ENCODE peak calls at places on chromosome 20, in six cellular contexts. I is A549, T is HepG2, G is NB4, X is endothelial cell of umbilical vein, P is GM12878. R is an unnamed sample.

GRCh38 chr20:31595654-31596411 is 9.3 kb upstream of the ID1 start:
- DNase-seq in P (no peak), G (no peak), T (peak; percentile 96), X (peak; percentile 16), I (peak; percentile 95), R (no peak)

GRCh38 chr20:62326959-62327725 is 24.3 kb downstream of the ADRM1 start:
- DNase-seq in I (no peak), X (no peak), T (no peak), P (no peak), G (no peak), R (no peak)

GRCh38 chr20:6533321-6533720 is 234.2 kb upstream of the BMP2 start:
- DNase-seq in P (no peak), I (no peak), X (peak; percentile 22), G (peak; percentile 19), T (no peak), R (no peak)

GRCh38 chr20:5080384-5080877 is 39.3 kb downstream of the PCNA start:
- DNase-seq in T (no peak), I (peak; percentile 70), X (no peak), P (peak; percentile 48), G (peak; percentile 96), R (no peak)

GRCh38 chr20:35333606-35334005 is 41.4 kb upstream of the FAM83C start:
- DNase-seq in X (no peak), I (no peak), P (no peak), T (no peak), G (no peak), R (no peak)

GRCh38 chr20:4153251-4153650 is 137.9 kb upstream of the RNF24 start:
- DNase-seq in X (no peak), T (no peak), P (no peak), I (no peak), G (no peak), R (no peak)

GRCh38 chr20:40268321-40269075 is 420.5 kb downstream of the MAFB start:
- DNase-seq in X (no peak), I (no peak), P (no peak), G (no peak), T (no peak), R (no peak)

GRCh38 chr20:38426498-38426897 is 8.6 kb downstream of the SNHG17 start:
- DNase-seq in P (no peak), X (no peak), T (no peak), G (no peak), I (no peak), R (no peak)

GRCh38 chr20:50690979-50691584 is at the start of gene RIPOR3:
- DNase-seq in I (no peak), P (no peak), X (no peak), G (no peak), T (no peak), R (peak; percentile 97)

GRCh38 chr20:36682311-36682710 is 36.3 kb upstream of the SLA2 start:
- DNase-seq in P (no peak), G (no peak), T (no peak), X (no peak), I (no peak), R (no peak)

GRCh38 chr20:49692941-49693340 is 20.7 kb downstream of the B4GALT5 start:
- DNase-seq in P (no peak), G (no peak), T (no peak), I (no peak), X (no peak), R (no peak)

GRCh38 chr20:24160563-24161355 is 172.2 kb upstream of the GGTLC1 start:
- DNase-seq in I (peak; percentile 61), P (no peak), X (peak; percentile 58), T (peak; percentile 39), G (peak; percentile 44), R (peak; percentile 17)

GRCh38 chr20:25860531-25861150 is 164.0 kb upstream of the ZNF337 start:
- DNase-seq in T (no peak), X (no peak), I (no peak), P (no peak), G (no peak), R (no peak)

GRCh38 chr20:5172167-5172586 is 45.4 kb downstream of the CDS2 start:
- DNase-seq in T (no peak), P (peak; percentile 53), X (no peak), G (no peak), I (no peak), R (no peak)

GRCh38 chr20:51446656-51447055 is 95.9 kb downstream of the NFATC2 start:
- DNase-seq in G (no peak), I (peak; percentile 86), X (peak; percentile 92), P (no peak), T (peak; percentile 82), R (peak; percentile 44)

DNA sequence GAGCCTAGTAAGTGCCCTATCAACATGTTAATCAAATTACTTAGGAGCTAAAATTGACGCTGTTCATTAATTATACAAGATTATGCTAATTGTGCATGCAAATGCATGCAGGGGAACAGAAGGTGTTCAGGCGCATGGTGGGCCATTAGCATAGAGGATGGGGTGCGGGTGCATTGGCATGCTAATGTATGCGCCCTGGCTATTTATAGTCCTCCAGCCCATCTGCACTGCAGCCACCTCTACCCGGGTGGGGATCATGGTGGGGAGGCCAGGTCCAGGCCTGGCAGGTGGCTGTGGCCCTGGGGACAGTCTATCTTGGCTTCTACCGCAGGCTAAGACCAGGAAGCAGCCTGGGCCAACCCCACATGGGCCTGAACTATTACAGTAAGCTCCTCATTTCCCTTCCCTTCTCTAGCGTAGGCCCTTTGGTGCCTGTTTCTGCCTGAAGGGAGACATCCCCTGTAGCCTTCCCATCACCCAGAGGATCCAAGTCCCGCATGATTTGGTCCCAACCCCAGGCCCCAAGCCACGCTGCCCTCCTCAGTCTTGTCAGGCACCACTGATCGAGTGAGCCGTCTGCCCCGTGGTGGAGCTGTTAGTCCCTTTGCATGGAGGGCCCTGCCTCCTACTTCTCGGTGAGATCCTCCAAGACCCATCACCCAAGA is 46.3 kb downstream of the EBF4 start:
- DNase-seq in P (no peak), I (no peak), G (no peak), T (no peak), X (no peak), R (no peak)
- TF ChIP-seq MYC in P (no peak), I (no peak), G (no peak), T (no peak), X (no peak), R (no peak)

DNA sequence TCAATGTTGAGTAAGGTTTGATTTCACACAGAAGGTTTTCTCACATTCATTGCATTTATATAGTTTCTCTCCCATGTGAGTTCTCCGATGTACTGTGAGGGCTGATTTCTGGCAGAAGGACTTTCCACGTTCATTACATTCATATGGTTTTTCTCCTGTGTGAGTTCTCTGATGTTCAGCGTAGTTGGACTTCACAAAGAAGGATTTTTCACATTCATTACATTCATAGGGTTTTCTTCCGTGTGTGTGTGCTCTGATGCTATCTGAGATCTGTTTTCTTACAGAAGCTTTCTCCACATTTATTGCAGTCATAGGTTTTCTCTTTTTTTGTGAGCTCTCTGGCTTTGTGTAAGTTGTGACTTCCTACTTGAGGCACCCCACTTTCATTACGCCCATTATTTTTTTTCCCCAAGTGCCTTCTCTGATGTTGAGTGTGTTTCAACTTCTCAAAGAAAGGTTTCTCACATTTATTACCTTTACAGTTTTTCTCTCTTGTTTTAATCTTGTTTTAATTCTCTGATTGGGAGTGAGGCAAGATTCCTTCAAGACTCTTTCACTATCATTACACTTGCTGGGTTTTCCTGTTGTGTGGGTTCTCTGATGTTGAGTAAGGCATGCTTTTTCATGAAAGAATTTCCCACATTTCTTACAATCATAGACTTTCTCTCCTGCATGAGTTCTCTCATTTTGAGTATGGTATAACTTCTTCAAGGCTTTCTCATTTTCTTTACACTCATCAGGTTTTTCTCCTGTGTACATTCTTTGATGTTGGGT is 50.0 kb upstream of the ELMO2 start:
- DNase-seq in G (no peak), I (no peak), X (no peak), P (no peak), T (no peak), R (no peak)
- TF ChIP-seq MYC in G (no peak), I (no peak), X (no peak), P (no peak), T (no peak), R (no peak)

DNA sequence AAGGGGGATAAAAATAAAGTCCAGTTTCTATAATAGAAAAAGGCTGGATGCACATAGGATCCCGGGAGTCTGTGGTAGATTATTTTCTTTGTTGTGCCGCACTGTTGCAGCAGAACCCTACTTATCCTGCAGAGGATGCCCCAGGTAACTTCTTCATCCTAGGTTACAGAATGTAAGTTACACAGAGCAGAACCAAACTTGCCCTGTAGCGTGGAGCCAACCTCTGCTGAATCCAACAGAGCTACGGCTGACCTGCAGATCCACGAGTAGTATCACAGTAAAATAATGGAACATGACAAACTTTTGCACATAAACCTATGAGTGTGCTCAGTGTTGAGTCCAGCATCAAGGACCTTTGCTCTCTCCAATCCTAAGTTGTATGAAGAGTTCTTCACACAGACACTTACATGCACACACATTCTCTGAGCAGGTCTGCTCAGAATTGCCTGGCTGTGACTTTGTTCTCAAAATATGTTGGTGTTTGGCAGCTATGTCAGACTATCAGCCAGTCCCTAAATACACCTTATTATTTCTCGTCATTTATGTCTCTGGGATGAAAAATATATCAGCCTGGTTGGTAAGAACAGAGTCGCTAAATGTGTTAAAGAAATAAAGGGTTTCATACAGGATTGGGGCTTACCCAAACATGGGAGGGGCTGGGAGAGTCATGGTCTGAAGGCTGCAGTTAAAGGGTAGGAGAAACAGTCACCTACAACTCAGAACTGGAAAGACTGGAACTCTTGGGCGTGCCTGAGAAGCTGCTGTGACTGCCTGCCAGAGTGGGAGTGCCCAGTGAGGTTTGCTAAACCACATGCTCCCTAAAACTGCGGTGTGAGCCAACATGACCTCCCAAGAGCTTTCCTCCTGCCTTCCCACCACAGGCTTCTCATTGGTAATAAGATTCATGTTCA is 165.1 kb upstream of the SLC24A3 start:
- DNase-seq in I (no peak), X (no peak), P (no peak), G (peak; percentile 58), T (no peak), R (no peak)
- TF ChIP-seq MYC in I (no peak), X (no peak), P (no peak), G (no peak), T (no peak), R (no peak)

DNA sequence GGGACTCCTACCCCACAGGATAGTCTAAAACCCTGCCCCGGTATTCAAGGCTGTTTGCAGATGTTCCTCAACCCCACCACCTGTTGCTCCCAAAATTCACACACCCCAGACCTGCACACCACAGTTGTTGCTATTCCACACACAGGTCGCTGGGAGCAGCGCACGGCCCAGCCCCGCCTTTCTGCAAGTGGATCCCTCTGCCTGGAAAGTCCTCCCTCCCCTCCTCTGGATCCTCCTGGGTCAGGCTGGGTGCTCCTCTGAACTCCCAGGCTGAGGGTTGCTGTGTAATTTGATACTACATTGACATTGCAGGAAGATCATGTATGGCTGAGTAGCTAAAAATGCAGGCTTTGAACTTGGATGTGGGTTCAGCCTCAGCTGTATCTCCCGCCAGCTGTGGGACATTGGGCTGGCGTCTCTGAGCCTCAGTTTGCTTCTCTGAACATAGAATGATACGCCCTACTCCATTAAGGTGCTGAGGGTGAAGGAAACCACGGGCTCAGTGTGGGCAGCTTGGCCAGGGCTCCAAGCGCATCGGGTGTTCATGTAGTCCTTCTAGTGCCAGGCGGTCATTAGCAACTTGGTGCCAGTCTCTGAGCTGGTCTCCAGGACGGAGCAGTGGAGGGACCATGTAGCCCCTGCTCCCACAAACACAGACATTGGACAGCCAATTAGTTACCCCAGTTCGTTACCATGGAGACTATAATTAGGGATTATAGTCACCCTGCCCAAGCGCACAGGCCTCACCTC is 13.9 kb upstream of the CCN5 start:
- DNase-seq in G (no peak), T (peak; percentile 41), P (no peak), X (no peak), I (no peak), R (no peak)
- TF ChIP-seq MYC in G (no peak), T (no peak), P (no peak), X (no peak), I (no peak), R (no peak)

GRCh38 chr20:32605167-32605656 is 20.1 kb upstream of the NOL4L start:
- DNase-seq in P (no peak), T (no peak), X (no peak), G (no peak), I (no peak), R (no peak)
- TF ChIP-seq MYC in P (no peak), T (no peak), X (no peak), G (no peak), I (no peak), R (no peak)